ENCODE peak calls at places on chromosome 12, in ten cellular contexts. T is fibroblast of the conjunctiva; L is stimulated activated naive B cell treated with anti-CD40 and anti-IgM and Interleukin-4, amounts not matched to agents 10 μg/mL and 1 μg/mL and 100 μg/mL, for 72 hours; X is putamen; M is stimulated activated CD4-positive, alpha-beta T cell treated with anti-CD3 and anti-CD28 coated beads, Interleukin-2, amount 100 ng/mL, for 4 hours; O is MV-4-11; C is fibroblast of mammary gland; Q is RPMI8226; G is iPS-NIHi11; F is hepatocyte. I is an unnamed sample.

GRCh38 chr12:48815281-48816110 is 2.8 kb upstream of the CACNB3 start:
- DNase-seq in T (peak), L (no peak), X (peak), M (no peak), O (peak), C (peak), Q (peak), G (peak), F (peak), I (peak)

GRCh38 chr12:69074559-69075349 is 141.8 kb upstream of the CPM start:
- DNase-seq in T (no peak), L (no peak), X (no peak), M (no peak), O (no peak), C (no peak), Q (no peak), G (no peak), F (no peak), I (no peak)

GRCh38 chr12:42565001-42565400 is 24.5 kb downstream of the PRICKLE1 start:
- DNase-seq in T (no peak), L (no peak), X (no peak), M (no peak), O (no peak), C (no peak), Q (no peak), G (no peak), F (no peak), I (no peak)

GRCh38 chr12:91923864-91924263 is 221.8 kb downstream of the BTG1 start:
- DNase-seq in T (no peak), L (no peak), X (no peak), M (no peak), O (no peak), C (no peak), Q (no peak), G (no peak), F (no peak), I (no peak)

GRCh38 chr12:14960548-14961465 is 594 bp downstream of the ARHGDIB start:
- DNase-seq in T (no peak), L (no peak), X (no peak), M (no peak), O (peak), C (peak), Q (no peak), G (peak), F (no peak), I (no peak)

GRCh38 chr12:89690925-89691324 is 17.7 kb downstream of the ATP2B1 start:
- DNase-seq in T (no peak), L (no peak), X (no peak), M (no peak), O (no peak), C (peak), Q (no peak), G (no peak), F (no peak), I (no peak)

GRCh38 chr12:10779103-10779502 is 23.3 kb downstream of the TAS2R7 start:
- DNase-seq in T (no peak), L (no peak), X (no peak), M (no peak), O (no peak), C (no peak), Q (no peak), G (no peak), F (no peak), I (no peak)

GRCh38 chr12:116708826-116709756 is 28.8 kb downstream of the SPRING1 start:
- DNase-seq in T (peak), L (peak), X (peak), M (peak), O (peak), C (peak), Q (peak), G (no peak), F (peak), I (no peak)

GRCh38 chr12:121697093-121697698 is 15.4 kb upstream of the TMEM120B start:
- DNase-seq in T (peak), L (no peak), X (no peak), M (no peak), O (peak), C (peak), Q (peak), G (peak), F (peak), I (no peak)

GRCh38 chr12:104670439-104671406 is 214.0 kb downstream of the CHST11 start:
- DNase-seq in T (no peak), L (no peak), X (no peak), M (no peak), O (no peak), C (no peak), Q (no peak), G (no peak), F (no peak), I (no peak)

GRCh38 chr12:104306943-104307654 is 3.6 kb downstream of the EID3 start:
- DNase-seq in T (no peak), L (no peak), X (no peak), M (no peak), O (no peak), C (no peak), Q (no peak), G (no peak), F (no peak), I (no peak)

GRCh38 chr12:105201389-105201788 is 34.6 kb downstream of the APPL2 start:
- DNase-seq in T (no peak), L (no peak), X (no peak), M (no peak), O (no peak), C (no peak), Q (no peak), G (no peak), F (no peak), I (no peak)

GRCh38 chr12:2336409-2336829 is 283.6 kb downstream of the CACNA1C start:
- DNase-seq in T (peak), L (peak), X (no peak), M (no peak), O (peak), C (peak), Q (peak), G (no peak), F (peak), I (peak)

GRCh38 chr12:58416211-58416610 is 474.8 kb downstream of the ATP23 start:
- DNase-seq in T (no peak), L (no peak), X (no peak), M (no peak), O (no peak), C (peak), Q (no peak), G (no peak), F (peak), I (no peak)

GRCh38 chr12:29148958-29149690 is at the start of gene FAR2:
- DNase-seq in T (peak), L (no peak), X (no peak), M (peak), O (peak), C (peak), Q (peak), G (peak), F (peak), I (no peak)

GRCh38 chr12:77337327-77337726 is 272.0 kb upstream of the E2F7 start:
- DNase-seq in T (no peak), L (no peak), X (no peak), M (no peak), O (no peak), C (no peak), Q (no peak), G (no peak), F (no peak), I (no peak)

GRCh38 chr12:4763549-4763948 is 43.3 kb downstream of the GALNT8 start:
- DNase-seq in T (no peak), L (no peak), X (no peak), M (no peak), O (no peak), C (peak), Q (no peak), G (peak), F (peak), I (peak)

GRCh38 chr12:54572881-54573280 is 15.6 kb downstream of the PPP1R1A start:
- DNase-seq in T (no peak), L (no peak), X (no peak), M (no peak), O (no peak), C (no peak), Q (no peak), G (peak), F (no peak), I (no peak)

GRCh38 chr12:8089718-8090117 is 7.6 kb downstream of the NECAP1 start:
- DNase-seq in T (no peak), L (no peak), X (no peak), M (no peak), O (no peak), C (no peak), Q (no peak), G (no peak), F (no peak), I (no peak)

GRCh38 chr12:102438047-102438822 is 42.1 kb downstream of the IGF1 start:
- DNase-seq in T (no peak), L (no peak), X (no peak), M (no peak), O (no peak), C (no peak), Q (no peak), G (no peak), F (no peak), I (no peak)

GRCh38 chr12:2666411-2666810 is 128.4 kb upstream of the FKBP4 start:
- DNase-seq in T (no peak), L (no peak), X (no peak), M (no peak), O (no peak), C (no peak), Q (no peak), G (no peak), F (no peak), I (no peak)

GRCh38 chr12:102824218-102824835 is 92.7 kb downstream of the PAH start:
- DNase-seq in T (no peak), L (no peak), X (no peak), M (no peak), O (no peak), C (peak), Q (peak), G (peak), F (peak), I (peak)

GRCh38 chr12:50557421-50557820 is 52.6 kb downstream of the DIP2B start:
- DNase-seq in T (no peak), L (no peak), X (no peak), M (no peak), O (no peak), C (no peak), Q (no peak), G (no peak), F (no peak), I (no peak)

GRCh38 chr12:56522486-56523193 is 1.0 kb downstream of the RBMS2 start:
- DNase-seq in T (no peak), L (no peak), X (no peak), M (no peak), O (no peak), C (no peak), Q (no peak), G (no peak), F (peak), I (no peak)

GRCh38 chr12:44812062-44812461 is 64.1 kb downstream of the NELL2 start:
- DNase-seq in T (no peak), L (no peak), X (no peak), M (peak), O (no peak), C (peak), Q (peak), G (no peak), F (peak), I (no peak)

GRCh38 chr12:78194448-78194847 is 363.8 kb downstream of the NAV3 start:
- DNase-seq in T (peak), L (no peak), X (no peak), M (no peak), O (no peak), C (peak), Q (no peak), G (no peak), F (no peak), I (no peak)

GRCh38 chr12:22282283-22282682 is 52.2 kb downstream of the ST8SIA1 start:
- DNase-seq in T (peak), L (no peak), X (no peak), M (no peak), O (no peak), C (peak), Q (no peak), G (no peak), F (peak), I (no peak)

GRCh38 chr12:70971395-70971794 is 50.9 kb upstream of the PTPRR start:
- DNase-seq in T (peak), L (no peak), X (no peak), M (no peak), O (no peak), C (peak), Q (no peak), G (no peak), F (no peak), I (no peak)

GRCh38 chr12:107386569-107386968 is 293.2 kb upstream of the CRY1 start:
- DNase-seq in T (no peak), L (no peak), X (no peak), M (no peak), O (no peak), C (no peak), Q (no peak), G (no peak), F (no peak), I (no peak)

GRCh38 chr12:2902287-2902880 is 11.7 kb downstream of the TULP3 start:
- DNase-seq in T (no peak), L (no peak), X (peak), M (no peak), O (no peak), C (peak), Q (no peak), G (no peak), F (peak), I (no peak)

GRCh38 chr12:100026241-100026640 is 41.5 kb upstream of the ANKS1B start:
- DNase-seq in T (no peak), L (no peak), X (no peak), M (no peak), O (no peak), C (no peak), Q (no peak), G (no peak), F (no peak), I (no peak)

GRCh38 chr12:915090-915489 is 34.4 kb downstream of the RAD52 start:
- DNase-seq in T (no peak), L (no peak), X (no peak), M (no peak), O (peak), C (no peak), Q (no peak), G (no peak), F (no peak), I (no peak)

GRCh38 chr12:20451759-20452158 is 83.4 kb downstream of the PDE3A start:
- DNase-seq in T (peak), L (no peak), X (no peak), M (no peak), O (no peak), C (peak), Q (no peak), G (no peak), F (no peak), I (no peak)

GRCh38 chr12:124603143-124603542 is 35.7 kb upstream of the NCOR2 start:
- DNase-seq in T (no peak), L (no peak), X (no peak), M (no peak), O (no peak), C (no peak), Q (no peak), G (no peak), F (no peak), I (no peak)

GRCh38 chr12:26643532-26644315 is 189.3 kb downstream of the ITPR2 start:
- DNase-seq in T (no peak), L (no peak), X (no peak), M (no peak), O (no peak), C (no peak), Q (no peak), G (peak), F (no peak), I (peak)

I was measured in NT2/D1.